ENCODE peak calls at places on chromosomes 11 and 22, in eight cellular contexts. K is DND-41, H is A673, Z is stomach, L is cardiac fibroblast, N is cardiac muscle cell, U is HFFc6, O is HFF-Myc. X is an unnamed sample.

GRCh38 chr22:50677493-50678217 is 5.0 kb downstream of the SHANK3 start:
- DNase-seq in Z (peak; percentile 8), K (no peak), U (no peak), L (no peak), H (no peak), N (no peak), O (no peak), X (no peak)

GRCh38 chr11:69651834-69652620 is 11.1 kb downstream of the CCND1 start:
- DNase-seq in Z (no peak), N (no peak), K (no peak), H (peak; percentile 63), U (no peak), L (no peak), O (no peak), X (no peak)

GRCh38 chr11:66243816-66244215 is 24.6 kb upstream of the RAB1B start:
- DNase-seq in U (no peak), L (no peak), H (no peak), O (no peak), Z (no peak), N (no peak), K (no peak), X (no peak)

GRCh38 chr11:19316434-19316833 is 75.7 kb upstream of the E2F8 start:
- DNase-seq in N (peak; percentile 66), L (peak; percentile 9), Z (no peak), H (no peak), O (no peak), K (no peak), U (no peak), X (no peak)

GRCh38 chr11:69062873-69063665 is 14.3 kb downstream of the TPCN2 start:
- DNase-seq in L (no peak), H (no peak), Z (no peak), O (no peak), N (no peak), K (no peak), U (no peak), X (no peak)

GRCh38 chr22:29704528-29705285 is 15.1 kb upstream of the CABP7 start:
- DNase-seq in H (no peak), O (no peak), Z (peak; percentile 46), U (peak; percentile 35), K (no peak), N (peak; percentile 35), L (peak; percentile 22), X (no peak)

GRCh38 chr22:39250838-39251237 is 6.1 kb upstream of the PDGFB start:
- DNase-seq in Z (no peak), O (no peak), N (no peak), K (no peak), U (no peak), L (no peak), H (no peak), X (no peak)

GRCh38 chr11:34151166-34151565 is 45.7 kb downstream of the NAT10 start:
- DNase-seq in K (no peak), H (no peak), U (no peak), Z (no peak), N (no peak), L (no peak), O (no peak), X (no peak)

GRCh38 chr22:33544707-33545106 is 375.6 kb downstream of the LARGE1 start:
- DNase-seq in O (peak; percentile 14), N (peak; percentile 19), L (peak; percentile 54), H (no peak), U (no peak), K (no peak), Z (no peak), X (no peak)

GRCh38 chr11:7967826-7968225 is 2.6 kb upstream of the NLRP10 start:
- DNase-seq in N (no peak), O (no peak), L (peak; percentile 11), H (no peak), U (peak; percentile 28), Z (no peak), K (no peak), X (no peak)

GRCh38 chr22:47345025-47345424 is 582.6 kb downstream of the TBC1D22A start:
- DNase-seq in Z (no peak), O (no peak), H (no peak), K (no peak), N (no peak), U (no peak), L (no peak), X (no peak)

GRCh38 chr22:19503367-19503766 is 20.8 kb downstream of the CLDN5 start:
- DNase-seq in U (no peak), H (no peak), K (no peak), O (no peak), L (no peak), Z (no peak), N (no peak), X (no peak)

GRCh38 chr11:72116019-72116755 is 3.7 kb upstream of the ANAPC15 start:
- DNase-seq in K (no peak), Z (no peak), O (no peak), H (no peak), N (no peak), L (no peak), U (no peak), X (no peak)

GRCh38 chr11:65419460-65419772 is 3.2 kb upstream of the NEAT1 start:
- DNase-seq in U (peak; percentile 14), H (no peak), N (no peak), K (no peak), L (no peak), O (no peak), Z (no peak), X (no peak)

GRCh38 chr11:18332891-18333290 is 10.5 kb downstream of the GTF2H1 start:
- DNase-seq in U (no peak), H (no peak), N (no peak), O (no peak), Z (no peak), K (no peak), L (no peak), X (no peak)

GRCh38 chr22:43438666-43439347 is 27.0 kb downstream of the MPPED1 start:
- DNase-seq in N (no peak), O (no peak), L (no peak), K (no peak), U (no peak), Z (no peak), H (no peak), X (no peak)

DNA sequence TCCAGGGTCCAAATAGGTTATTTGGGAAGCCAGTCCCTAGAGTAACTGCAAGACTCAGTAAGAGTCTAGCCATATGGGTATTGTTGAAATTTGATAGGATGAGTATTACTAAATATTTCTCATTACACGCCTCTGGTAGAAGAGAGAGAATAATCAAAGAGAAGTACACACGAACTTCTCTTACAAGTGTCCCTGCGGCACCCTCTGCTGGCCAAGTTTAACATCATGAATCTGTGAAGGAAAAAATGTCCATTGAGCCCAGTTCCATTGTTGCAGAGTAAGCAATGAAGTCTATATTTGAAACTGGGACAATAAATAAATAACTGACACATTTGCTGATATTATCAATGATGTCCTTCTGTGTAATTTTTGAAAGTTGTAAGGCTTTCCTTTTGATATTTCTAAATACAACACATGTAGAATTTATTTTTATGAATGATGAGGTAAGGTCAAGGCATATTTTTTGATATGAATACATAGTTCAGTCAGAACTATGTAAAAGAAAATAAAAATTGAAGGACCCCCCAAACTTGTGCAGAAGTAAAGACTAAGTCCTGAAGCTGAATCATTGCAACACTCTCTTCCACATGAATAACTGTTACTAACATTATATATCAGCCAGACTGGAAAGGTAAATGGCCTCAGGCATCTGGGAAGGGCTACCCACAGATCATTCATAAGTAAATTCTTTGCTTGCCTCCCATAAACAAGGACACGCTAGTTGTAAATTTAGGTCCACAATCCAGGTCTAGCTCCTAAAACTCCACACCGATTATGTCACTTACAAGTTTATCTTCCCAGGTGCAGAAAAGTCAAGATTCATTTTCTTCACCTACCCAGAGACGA is 10.0 kb downstream of the OR51L1 start:
- DNase-seq in Z (peak; percentile 72), K (peak; percentile 53), H (peak; percentile 59), O (peak; percentile 9), L (peak; percentile 78), N (peak; percentile 74), U (peak; percentile 28), X (no peak)
- TF ChIP-seq CTCF in Z (peak; percentile 42), K (peak; percentile 72), H (peak; percentile 65), O (peak; percentile 37), L (peak; percentile 62), N (peak; percentile 62), U (peak; percentile 73), X (no peak)

DNA sequence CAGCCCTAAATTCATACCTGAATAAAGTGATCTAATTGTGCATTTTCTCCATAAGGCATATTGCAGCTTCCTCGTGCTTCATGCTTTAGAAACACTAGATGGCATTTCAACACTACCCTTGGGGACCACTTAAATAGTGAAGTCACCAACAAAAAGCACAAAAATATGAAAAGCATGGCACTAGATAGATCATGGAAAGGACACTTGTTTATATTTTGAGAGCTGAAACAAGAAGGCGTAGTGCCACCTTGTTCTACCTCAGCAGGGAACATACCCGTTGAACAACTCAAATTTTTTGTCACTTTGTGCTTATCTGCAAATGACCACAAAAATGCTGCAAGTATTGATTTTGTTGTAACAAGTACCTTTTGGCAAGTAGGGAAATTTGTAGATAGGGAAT is 8.6 kb downstream of the TBCEL start:
- DNase-seq in O (no peak), K (no peak), H (no peak), N (no peak), L (peak; percentile 5), Z (no peak), U (no peak), X (no peak)
- TF ChIP-seq CTCF in O (no peak), K (peak; percentile 21), H (peak; percentile 27), N (no peak), L (no peak), Z (no peak), U (no peak), X (no peak)

GRCh38 chr11:75768112-75768908 is at the start of gene DGAT2:
- DNase-seq in K (no peak), Z (peak; percentile 82), U (no peak), O (no peak), N (peak; percentile 83), H (peak; percentile 91), L (peak; percentile 62), X (peak; percentile 84)
- TF ChIP-seq CTCF in K (no peak), Z (no peak), U (no peak), O (no peak), N (peak; percentile 12), H (peak; percentile 43), L (no peak), X (no peak)

GRCh38 chr11:2991477-2992233 is 474 bp downstream of the NAP1L4 start:
- DNase-seq in K (no peak), H (peak; percentile 27), Z (no peak), O (no peak), U (peak; percentile 16), N (peak; percentile 65), L (peak; percentile 48), X (no peak)
- TF ChIP-seq CTCF in K (no peak), H (no peak), Z (no peak), O (no peak), U (no peak), N (no peak), L (no peak), X (no peak)